ENCODE peak calls at places on chromosomes 16 and 17, in seven cellular contexts. E is hepatocyte; I is ovary; H is transverse colon; V is psoas muscle; A is effector memory CD4-positive, alpha-beta T cell; D is substantia nigra. X is an unnamed sample.

GRCh38 chr17:35892091-35892637 is 12.0 kb upstream of the CCL5 start:
- DNase-seq in E (no peak), D (no peak), I (no peak), A (no peak), V (no peak), H (no peak), X (no peak)

GRCh38 chr17:65707780-65708179 is 146.3 kb upstream of the AXIN2 start:
- DNase-seq in I (no peak), D (no peak), H (no peak), V (no peak), E (no peak), A (no peak), X (no peak)

GRCh38 chr17:47253541-47254402 is at the start of gene ITGB3:
- DNase-seq in E (peak; percentile 91), A (peak; percentile 35), D (no peak), H (peak; percentile 79), V (peak; percentile 89), I (peak; percentile 72), X (no peak)

GRCh38 chr17:57195790-57196460 is 60.4 kb upstream of the MSI2 start:
- DNase-seq in V (no peak), E (no peak), I (no peak), D (no peak), H (no peak), A (no peak), X (no peak)

GRCh38 chr17:75822119-75822799 is 21.9 kb downstream of the UNC13D start:
- DNase-seq in I (peak; percentile 47), D (no peak), V (no peak), A (no peak), E (no peak), H (peak; percentile 53), X (no peak)

GRCh38 chr16:68417711-68418301 is 30.5 kb downstream of the SMPD3 start:
- DNase-seq in D (no peak), V (no peak), I (no peak), A (peak; percentile 65), E (peak; percentile 48), H (peak; percentile 85), X (no peak)

GRCh38 chr16:11585460-11586374 is 1.0 kb downstream of the LITAF start:
- DNase-seq in E (no peak), D (peak; percentile 45), I (peak; percentile 45), V (peak; percentile 53), A (no peak), H (peak; percentile 51), X (peak; percentile 23)

GRCh38 chr16:87874639-87875472 is 5.5 kb upstream of the SLC7A5 start:
- DNase-seq in D (no peak), E (no peak), I (no peak), H (no peak), A (no peak), V (no peak), X (no peak)

GRCh38 chr16:65121870-65122723 is at the start of gene CDH11:
- DNase-seq in I (peak; percentile 90), A (no peak), D (no peak), E (peak; percentile 90), V (peak; percentile 71), H (peak; percentile 38), X (peak; percentile 60)

GRCh38 chr16:14151256-14152030 is 80.3 kb downstream of the MRTFB start:
- DNase-seq in A (no peak), V (no peak), I (no peak), D (no peak), H (no peak), E (no peak), X (no peak)

GRCh38 chr17:78252111-78252634 is 20.7 kb downstream of the TMEM235 start:
- DNase-seq in I (no peak), D (no peak), A (peak; percentile 84), E (no peak), V (no peak), H (peak; percentile 69), X (no peak)

GRCh38 chr17:42276609-42277341 is 584 bp upstream of the STAT5B start:
- DNase-seq in I (peak; percentile 85), E (peak; percentile 86), A (peak; percentile 39), V (peak; percentile 85), D (no peak), H (peak; percentile 75), X (peak; percentile 53)

GRCh38 chr16:89502319-89502843 is 5.8 kb upstream of the SPG7 start:
- DNase-seq in V (no peak), E (peak; percentile 86), H (peak; percentile 77), I (no peak), D (no peak), A (no peak), X (no peak)

GRCh38 chr17:63692195-63692816 is 7.6 kb downstream of the LIMD2 start:
- DNase-seq in A (no peak), I (no peak), D (no peak), V (no peak), H (no peak), E (no peak), X (no peak)

GRCh38 chr16:11572301-11572995 is 14.3 kb downstream of the LITAF start:
- DNase-seq in I (no peak), A (peak; percentile 63), D (no peak), H (peak; percentile 32), E (no peak), V (peak; percentile 36), X (no peak)

GRCh38 chr17:49705254-49705653 is 2.5 kb downstream of the SLC35B1 start:
- DNase-seq in E (no peak), I (no peak), V (no peak), D (no peak), A (no peak), H (no peak), X (no peak)

GRCh38 chr16:79067600-79067999 is 532.9 kb downstream of the MAF start:
- DNase-seq in A (no peak), E (no peak), H (no peak), I (no peak), D (no peak), V (no peak), X (no peak)

GRCh38 chr16:54210437-54211081 is 76.0 kb downstream of the IRX3 start:
- DNase-seq in E (no peak), D (no peak), H (no peak), V (no peak), I (no peak), A (no peak), X (no peak)

GRCh38 chr16:24849641-24850040 is 3.9 kb downstream of the SLC5A11 start:
- DNase-seq in E (no peak), H (no peak), I (no peak), D (no peak), A (no peak), V (no peak), X (no peak)

GRCh38 chr17:28057731-28058246 is 15.3 kb downstream of the NLK start:
- DNase-seq in E (peak; percentile 45), A (no peak), V (no peak), H (no peak), D (no peak), I (no peak), X (no peak)

GRCh38 chr17:36999475-36999874 is 50.7 kb downstream of the AATF start:
- DNase-seq in V (no peak), A (no peak), E (no peak), I (no peak), H (no peak), D (no peak), X (no peak)

GRCh38 chr17:49715221-49715620 is 7.5 kb upstream of the SLC35B1 start:
- DNase-seq in V (no peak), E (no peak), H (no peak), I (no peak), A (peak; percentile 38), D (no peak), X (no peak)

GRCh38 chr17:33050611-33051140 is 59.0 kb downstream of the SPACA3 start:
- DNase-seq in I (no peak), V (no peak), A (no peak), E (no peak), D (no peak), H (no peak), X (no peak)

GRCh38 chr17:45408611-45409421 is 23.9 kb downstream of the ARHGAP27 start:
- DNase-seq in A (no peak), V (no peak), I (no peak), E (no peak), D (no peak), H (peak; percentile 29), X (no peak)
- H3K27ac ChIP-seq in A (peak overlapping the region; percentile 90), V (no peak overlapping the region), I (no peak overlapping the region), E (peak overlapping the region; percentile 58), D (no peak overlapping the region), H (peak overlapping the region; percentile 88), X (no peak overlapping the region)

DNA sequence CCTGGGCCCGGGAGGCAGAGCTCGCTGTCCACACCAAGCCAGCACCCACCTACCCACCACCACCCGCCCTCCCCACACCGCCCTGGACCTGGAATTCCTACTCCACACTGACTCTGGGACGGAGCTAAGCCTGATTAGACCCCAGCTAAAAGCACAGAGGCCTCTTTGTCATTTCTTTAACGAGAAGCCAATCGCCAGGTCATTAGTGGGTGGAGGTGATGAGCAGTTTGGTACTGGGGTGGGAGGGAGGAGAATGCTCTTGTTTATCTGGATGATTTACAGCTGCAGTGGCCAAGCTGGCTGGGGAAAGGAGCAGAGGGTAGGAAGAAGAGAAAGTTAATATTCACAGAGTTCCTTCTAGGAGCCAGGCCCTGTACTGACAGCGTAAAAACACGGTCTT is 6.0 kb upstream of the BHLHA9 start:
- DNase-seq in E (no peak), H (no peak), I (no peak), V (no peak), A (no peak), D (no peak), X (no peak)
- H3K27ac ChIP-seq in E (no peak overlapping the region), H (no peak overlapping the region), I (no peak overlapping the region), V (no peak overlapping the region), A (no peak overlapping the region), D (no peak overlapping the region), X (no peak overlapping the region)

GRCh38 chr17:68463211-68463990 is 6.1 kb upstream of the WIPI1 start:
- DNase-seq in E (no peak), V (no peak), A (no peak), I (no peak), H (no peak), D (no peak), X (no peak)
- H3K27ac ChIP-seq in E (no peak overlapping the region), V (peak overlapping the region; percentile 98), A (no peak overlapping the region), I (no peak overlapping the region), H (no peak overlapping the region), D (no peak overlapping the region), X (no peak overlapping the region)

GRCh38 chr17:70080541-70081347 is 5.7 kb downstream of the KCNJ16 start:
- DNase-seq in H (no peak), E (no peak), D (no peak), V (no peak), I (peak; percentile 26), A (no peak), X (no peak)

GRCh38 chr17:70089513-70090148 is 14.6 kb downstream of the KCNJ16 start:
- DNase-seq in I (no peak), E (peak; percentile 39), D (no peak), V (no peak), A (no peak), H (no peak), X (no peak)

GRCh38 chr17:70086468-70086867 is 11.4 kb downstream of the KCNJ16 start:
- DNase-seq in V (no peak), E (no peak), A (no peak), H (no peak), D (no peak), I (no peak), X (no peak)

GRCh38 chr17:70081885-70082284 is 6.9 kb downstream of the KCNJ16 start:
- DNase-seq in H (no peak), E (no peak), A (no peak), V (no peak), I (no peak), D (no peak), X (no peak)

DNA sequence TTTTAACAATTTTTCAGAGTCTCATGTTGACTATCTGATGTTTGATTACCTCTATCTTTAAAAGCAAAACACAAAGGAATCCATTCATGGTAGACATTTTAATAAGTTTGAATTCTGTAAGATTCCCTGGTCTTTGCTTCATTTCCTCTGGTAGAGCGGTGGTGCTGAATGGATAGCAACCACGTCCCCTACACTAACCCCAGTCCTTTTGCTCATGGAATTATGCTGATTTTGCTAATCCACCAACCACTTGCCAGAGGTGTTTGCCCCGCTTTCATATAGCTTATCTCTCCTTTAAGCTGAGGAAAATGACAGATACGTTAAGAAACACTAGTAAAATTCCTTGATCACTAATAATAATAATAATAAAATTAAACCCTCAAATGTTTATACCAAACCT is 9.5 kb downstream of the KCNJ16 start:
- DNase-seq in A (no peak), H (no peak), E (no peak), D (no peak), V (no peak), I (no peak), X (no peak)
- H3K27ac ChIP-seq in A (no peak overlapping the region), H (no peak overlapping the region), E (no peak overlapping the region), D (no peak overlapping the region), V (no peak overlapping the region), I (no peak overlapping the region), X (no peak overlapping the region)